ENCODE peak calls at places on chromosome 22, in four cellular contexts. G is GM23248; Z is activated CD4-positive, alpha-beta T cell treated with anti-CD3 and anti-CD28 coated beads, Interleukin-2, amount 50 U/mL, for 24 hours; E is HuH-7.5. K is an unnamed sample.
A peak's percentile ranks its signal among the peaks of the same experiment; 100 is the strongest.

GRCh38 chr22:33474587-33474986 is 416.4 kb upstream of the SYN3 start:
- DNase-seq in G (no peak), Z (no peak), E (no peak), K (no peak)

GRCh38 chr22:17097062-17097461 is 12.3 kb downstream of the IL17RA start:
- DNase-seq in G (no peak), Z (no peak), E (no peak), K (no peak)

GRCh38 chr22:31278643-31279326 is 13.5 kb downstream of the PIK3IP1 start:
- DNase-seq in G (no peak), Z (no peak), E (no peak), K (no peak)

GRCh38 chr22:45448431-45448830 is 34.9 kb downstream of the RIBC2 start:
- DNase-seq in G (peak; percentile 45), Z (no peak), E (no peak), K (no peak)

GRCh38 chr22:27880778-27881394 is 38.2 kb downstream of the PITPNB start:
- DNase-seq in G (peak; percentile 76), Z (no peak), E (no peak), K (no peak)

GRCh38 chr22:23692598-23693291 is 1.9 kb downstream of the RGL4 start:
- DNase-seq in G (no peak), Z (no peak), E (no peak), K (no peak)

GRCh38 chr22:41094036-41094435 is 1.6 kb downstream of the EP300 start:
- DNase-seq in G (peak; percentile 65), Z (no peak), E (peak; percentile 41), K (no peak)

GRCh38 chr22:46480396-46480795 is 57.0 kb downstream of the CELSR1 start:
- DNase-seq in G (no peak), Z (no peak), E (no peak), K (no peak)

GRCh38 chr22:38699784-38700183 is 959 bp downstream of the JOSD1 start:
- DNase-seq in G (peak; percentile 83), Z (no peak), E (no peak), K (no peak)

GRCh38 chr22:44623771-44624510 is 78.1 kb upstream of the PRR5 start:
- DNase-seq in G (no peak), Z (no peak), E (no peak), K (peak; percentile 37)

GRCh38 chr22:45882881-45883810 is 93.8 kb downstream of the WNT7B start:
- DNase-seq in G (no peak), Z (no peak), E (no peak), K (no peak)

K was measured in 8988T.